ENCODE peak calls at places on chromosomes 1 and 21, in six cellular contexts. One of them, this sample, is unnamed.

GRCh38 chr1:204171751-204172178 is 5.6 kb upstream of the REN start:
- DNase-seq in mucosa of descending colon: no peak
- DNase-seq in NCI-H1105: no peak
- DNase-seq in SK-N-SH: no peak
- DNase-seq in HT1080: peak; percentile 92
- DNase-seq in T-helper 9 cell: no peak
- DNase-seq in this sample: no peak

GRCh38 chr1:87292684-87293493 is 35.8 kb upstream of the LMO4 start:
- DNase-seq in mucosa of descending colon: peak; percentile 86
- DNase-seq in NCI-H1105: peak; percentile 70
- DNase-seq in SK-N-SH: peak; percentile 57
- DNase-seq in HT1080: peak; percentile 46
- DNase-seq in T-helper 9 cell: peak; percentile 58
- DNase-seq in this sample: no peak

GRCh38 chr1:199226163-199226562 is 587.3 kb downstream of the PTPRC start:
- DNase-seq in mucosa of descending colon: no peak
- DNase-seq in NCI-H1105: no peak
- DNase-seq in SK-N-SH: no peak
- DNase-seq in HT1080: peak; percentile 83
- DNase-seq in T-helper 9 cell: no peak
- DNase-seq in this sample: no peak

GRCh38 chr1:3533051-3534048 is 78.0 kb downstream of the MEGF6 start:
- DNase-seq in mucosa of descending colon: no peak
- DNase-seq in NCI-H1105: no peak
- DNase-seq in SK-N-SH: no peak
- DNase-seq in HT1080: no peak
- DNase-seq in T-helper 9 cell: no peak
- DNase-seq in this sample: no peak

GRCh38 chr21:36321325-36322082 is 1.5 kb downstream of the MORC3 start:
- DNase-seq in mucosa of descending colon: no peak
- DNase-seq in NCI-H1105: peak; percentile 16
- DNase-seq in SK-N-SH: peak; percentile 63
- DNase-seq in HT1080: peak; percentile 48
- DNase-seq in T-helper 9 cell: no peak
- DNase-seq in this sample: no peak

GRCh38 chr1:47474278-47475193 is 36.7 kb downstream of the FOXD2 start:
- DNase-seq in mucosa of descending colon: no peak
- DNase-seq in NCI-H1105: no peak
- DNase-seq in SK-N-SH: peak; percentile 48
- DNase-seq in HT1080: no peak
- DNase-seq in T-helper 9 cell: no peak
- DNase-seq in this sample: no peak

GRCh38 chr1:113353581-113353980 is 36.7 kb upstream of the MAGI3 start:
- DNase-seq in mucosa of descending colon: no peak
- DNase-seq in NCI-H1105: no peak
- DNase-seq in SK-N-SH: no peak
- DNase-seq in HT1080: peak; percentile 49
- DNase-seq in T-helper 9 cell: no peak
- DNase-seq in this sample: no peak

GRCh38 chr1:16143005-16143565 is 12.8 kb downstream of the EPHA2 start:
- DNase-seq in mucosa of descending colon: no peak
- DNase-seq in NCI-H1105: no peak
- DNase-seq in SK-N-SH: no peak
- DNase-seq in HT1080: no peak
- DNase-seq in T-helper 9 cell: no peak
- DNase-seq in this sample: no peak

GRCh38 chr1:6466023-6466422 is at the start of gene TNFRSF25:
- DNase-seq in mucosa of descending colon: no peak
- DNase-seq in NCI-H1105: no peak
- DNase-seq in SK-N-SH: no peak
- DNase-seq in HT1080: no peak
- DNase-seq in T-helper 9 cell: peak; percentile 68
- DNase-seq in this sample: no peak

GRCh38 chr1:203044546-203044975 is 18.3 kb downstream of the PPFIA4 start:
- DNase-seq in mucosa of descending colon: no peak
- DNase-seq in NCI-H1105: no peak
- DNase-seq in SK-N-SH: no peak
- DNase-seq in HT1080: no peak
- DNase-seq in T-helper 9 cell: no peak
- DNase-seq in this sample: no peak

GRCh38 chr1:36639461-36639860 is 156.7 kb upstream of the CSF3R start:
- DNase-seq in mucosa of descending colon: no peak
- DNase-seq in NCI-H1105: no peak
- DNase-seq in SK-N-SH: no peak
- DNase-seq in HT1080: no peak
- DNase-seq in T-helper 9 cell: no peak
- DNase-seq in this sample: no peak

GRCh38 chr21:33640697-33641338 is 723 bp downstream of the CRYZL1 start:
- DNase-seq in mucosa of descending colon: peak; percentile 46
- DNase-seq in NCI-H1105: peak; percentile 37
- DNase-seq in SK-N-SH: peak; percentile 33
- DNase-seq in HT1080: no peak
- DNase-seq in T-helper 9 cell: no peak
- DNase-seq in this sample: no peak

GRCh38 chr1:26070808-26071342 is 3.4 kb upstream of the TRIM63 start:
- DNase-seq in mucosa of descending colon: no peak
- DNase-seq in NCI-H1105: no peak
- DNase-seq in SK-N-SH: no peak
- DNase-seq in HT1080: no peak
- DNase-seq in T-helper 9 cell: no peak
- DNase-seq in this sample: no peak

GRCh38 chr1:164635074-164635783 is 76.2 kb downstream of the PBX1 start:
- DNase-seq in mucosa of descending colon: no peak
- DNase-seq in NCI-H1105: no peak
- DNase-seq in SK-N-SH: no peak
- DNase-seq in HT1080: no peak
- DNase-seq in T-helper 9 cell: no peak
- DNase-seq in this sample: no peak

GRCh38 chr1:38608202-38608864 is 251.2 kb downstream of the RRAGC start:
- DNase-seq in mucosa of descending colon: peak; percentile 5
- DNase-seq in NCI-H1105: no peak
- DNase-seq in SK-N-SH: peak; percentile 61
- DNase-seq in HT1080: peak; percentile 18
- DNase-seq in T-helper 9 cell: no peak
- DNase-seq in this sample: no peak

GRCh38 chr21:42512346-42513034 is 1.2 kb upstream of the SLC37A1 start:
- DNase-seq in mucosa of descending colon: no peak
- DNase-seq in NCI-H1105: no peak
- DNase-seq in SK-N-SH: no peak
- DNase-seq in HT1080: no peak
- DNase-seq in T-helper 9 cell: no peak
- DNase-seq in this sample: no peak

GRCh38 chr1:911875-912739 is 11.6 kb upstream of the SAMD11 start:
- DNase-seq in mucosa of descending colon: no peak
- DNase-seq in NCI-H1105: no peak
- DNase-seq in SK-N-SH: peak; percentile 15
- DNase-seq in HT1080: no peak
- DNase-seq in T-helper 9 cell: no peak
- DNase-seq in this sample: no peak

GRCh38 chr21:45166931-45167330 is 92.6 kb downstream of the ADARB1 start:
- DNase-seq in mucosa of descending colon: no peak
- DNase-seq in NCI-H1105: no peak
- DNase-seq in SK-N-SH: no peak
- DNase-seq in HT1080: no peak
- DNase-seq in T-helper 9 cell: no peak
- DNase-seq in this sample: no peak

This sample was measured in cerebellar nuclear complex.